ENCODE peak calls at places on chromosomes 12 and 14, in six cellular contexts. F is naive thymus-derived CD8-positive, alpha-beta T cell; R is dermis blood vessel endothelial cell; A is NCI-H1417; J is esophagus squamous epithelium; U is uterus. L is an unnamed sample.

GRCh38 chr12:98868076-98868475 is 223.0 kb downstream of the APAF1 start:
- DNase-seq in F (no peak), R (no peak), A (no peak), J (no peak), U (no peak), L (no peak)

GRCh38 chr14:47676301-47676617 is 854 bp upstream of the MDGA2 start:
- DNase-seq in F (no peak), R (no peak), A (no peak), J (no peak), U (no peak), L (no peak)

GRCh38 chr12:124829708-124830304 is 33.9 kb downstream of the SCARB1 start:
- DNase-seq in F (no peak), R (no peak), A (no peak), J (no peak), U (no peak), L (no peak)

GRCh38 chr12:54932691-54933090 is 51.9 kb downstream of the TESPA1 start:
- DNase-seq in F (no peak), R (no peak), A (peak; percentile 15), J (no peak), U (no peak), L (no peak)

GRCh38 chr14:76715102-76715926 is 46.0 kb upstream of the VASH1 start:
- DNase-seq in F (no peak), R (peak; percentile 76), A (peak; percentile 78), J (no peak), U (no peak), L (no peak)

GRCh38 chr12:80627773-80628172 is 79.7 kb upstream of the MYF6 start:
- DNase-seq in F (no peak), R (peak; percentile 25), A (no peak), J (no peak), U (no peak), L (no peak)

GRCh38 chr14:94821705-94822104 is 51.8 kb upstream of the GSC start:
- DNase-seq in F (no peak), R (no peak), A (no peak), J (no peak), U (no peak), L (no peak)

GRCh38 chr14:41986083-41986645 is 379.5 kb downstream of the LRFN5 start:
- DNase-seq in F (no peak), R (no peak), A (peak; percentile 45), J (no peak), U (no peak), L (no peak)

GRCh38 chr14:86321151-86321550 is 791.2 kb downstream of the FLRT2 start:
- DNase-seq in F (no peak), R (no peak), A (no peak), J (no peak), U (no peak), L (no peak)

GRCh38 chr12:89382366-89382765 is 30.1 kb upstream of the DUSP6 start:
- DNase-seq in F (no peak), R (no peak), A (no peak), J (no peak), U (no peak), L (no peak)

GRCh38 chr12:124586756-124587155 is 19.3 kb upstream of the NCOR2 start:
- DNase-seq in F (no peak), R (no peak), A (peak; percentile 98), J (no peak), U (no peak), L (no peak)

GRCh38 chr12:121709478-121709890 is 3.1 kb upstream of the TMEM120B start:
- DNase-seq in F (no peak), R (peak; percentile 43), A (no peak), J (no peak), U (no peak), L (no peak)

GRCh38 chr14:50619569-50620141 is 48.5 kb downstream of the SAV1 start:
- DNase-seq in F (no peak), R (peak; percentile 73), A (peak; percentile 54), J (no peak), U (no peak), L (no peak)

GRCh38 chr14:73242274-73242960 is 5.1 kb downstream of the PAPLN start:
- DNase-seq in F (no peak), R (no peak), A (no peak), J (no peak), U (no peak), L (no peak)

GRCh38 chr14:63276492-63277342 is 42.0 kb downstream of the GPHB5 start:
- DNase-seq in F (no peak), R (peak; percentile 70), A (peak; percentile 91), J (no peak), U (no peak), L (no peak)

GRCh38 chr12:95319694-95320331 is 102.2 kb downstream of the VEZT start:
- DNase-seq in F (no peak), R (no peak), A (no peak), J (no peak), U (no peak), L (no peak)

GRCh38 chr12:102343361-102344121 is 136.8 kb downstream of the IGF1 start:
- DNase-seq in F (no peak), R (peak; percentile 21), A (no peak), J (no peak), U (no peak), L (no peak)

GRCh38 chr14:99728231-99728920 is 44.3 kb downstream of the CYP46A1 start:
- DNase-seq in F (no peak), R (no peak), A (no peak), J (no peak), U (peak; percentile 17), L (peak; percentile 62)

GRCh38 chr12:62983594-62983993 is 48.6 kb upstream of the PPM1H start:
- DNase-seq in F (no peak), R (peak; percentile 11), A (no peak), J (no peak), U (no peak), L (no peak)

GRCh38 chr12:109264095-109264942 is 44.8 kb downstream of the FOXN4 start:
- DNase-seq in F (no peak), R (peak; percentile 76), A (peak; percentile 57), J (no peak), U (peak; percentile 76), L (no peak)

GRCh38 chr14:33175951-33176350 is 237.3 kb downstream of the NPAS3 start:
- DNase-seq in F (no peak), R (no peak), A (no peak), J (no peak), U (no peak), L (no peak)

GRCh38 chr14:88189040-88189839 is 133.8 kb downstream of the KCNK10 start:
- DNase-seq in F (peak; percentile 11), R (peak; percentile 84), A (peak; percentile 96), J (no peak), U (peak; percentile 57), L (no peak)

GRCh38 chr12:94707892-94708291 is 57.5 kb upstream of the TMCC3 start:
- DNase-seq in F (no peak), R (no peak), A (no peak), J (no peak), U (peak; percentile 78), L (peak; percentile 72)

GRCh38 chr14:35806006-35806907 is 2.8 kb downstream of the RALGAPA1 start:
- DNase-seq in F (no peak), R (no peak), A (no peak), J (no peak), U (no peak), L (no peak)

GRCh38 chr12:122413516-122414404 is 8.7 kb downstream of the CLIP1 start:
- DNase-seq in F (no peak), R (no peak), A (no peak), J (no peak), U (no peak), L (no peak)

GRCh38 chr12:29234965-29235364 is 85.9 kb downstream of the FAR2 start:
- DNase-seq in F (no peak), R (peak; percentile 96), A (peak; percentile 65), J (no peak), U (no peak), L (no peak)

GRCh38 chr14:70821916-70822705 is 12.8 kb upstream of the MAP3K9 start:
- DNase-seq in F (peak; percentile 21), R (peak; percentile 34), A (peak; percentile 85), J (no peak), U (peak; percentile 24), L (no peak)

GRCh38 chr14:49940805-49941421 is 48.0 kb downstream of the ARF6 start:
- DNase-seq in F (no peak), R (peak; percentile 43), A (no peak), J (no peak), U (no peak), L (no peak)

GRCh38 chr14:75542585-75543091 is 20.4 kb downstream of the BATF start:
- DNase-seq in F (peak; percentile 47), R (peak; percentile 42), A (no peak), J (peak; percentile 26), U (peak; percentile 28), L (no peak)

GRCh38 chr12:26833692-26834168 is 736 bp upstream of the ITPR2 start:
- DNase-seq in F (peak; percentile 30), R (no peak), A (peak; percentile 79), J (no peak), U (peak; percentile 30), L (no peak)

GRCh38 chr14:69715725-69716482 is 51.0 kb upstream of the SRSF5 start:
- DNase-seq in F (no peak), R (peak; percentile 83), A (peak; percentile 79), J (no peak), U (peak; percentile 67), L (no peak)

GRCh38 chr14:100679707-100680438 is 46.8 kb upstream of the DLK1 start:
- DNase-seq in F (no peak), R (no peak), A (no peak), J (no peak), U (peak; percentile 73), L (no peak)

L was measured in vagina.